ENCODE peak calls at places on chromosome 19, in ten cellular contexts. W, X, A, I, R, Z, K, S, N and L are unnamed samples.

GRCh38 chr19:40219721-40220276 is 1.6 kb upstream of the TTC9B start:
- DNase-seq in A (no peak), R (peak), I (no peak), W (no peak), S (no peak), N (no peak), X (peak), Z (no peak), K (peak), L (no peak)

GRCh38 chr19:18603958-18604819 is 2.4 kb downstream of the CRLF1 start:
- DNase-seq in R (no peak), X (no peak), W (no peak), S (no peak), N (no peak), Z (no peak), A (no peak), K (no peak), I (no peak), L (no peak)

GRCh38 chr19:39413903-39414608 is 1.6 kb downstream of the PLEKHG2 start:
- DNase-seq in Z (no peak), W (peak), X (no peak), K (peak), N (no peak), S (no peak), I (peak), R (peak), A (peak), L (no peak)

GRCh38 chr19:51317968-51318367 is 6.5 kb downstream of the IGLON5 start:
- DNase-seq in I (peak), A (no peak), R (no peak), W (no peak), N (no peak), Z (no peak), S (no peak), K (no peak), X (no peak), L (no peak)

GRCh38 chr19:16113727-16114126 is 2.0 kb downstream of the RAB8A start:
- DNase-seq in A (no peak), N (no peak), K (peak), Z (no peak), S (no peak), X (no peak), R (no peak), I (no peak), W (no peak), L (no peak)

GRCh38 chr19:9971341-9971897 is 35.1 kb upstream of the OLFM2 start:
- DNase-seq in K (no peak), A (no peak), R (no peak), S (no peak), N (no peak), X (no peak), I (no peak), Z (no peak), W (no peak), L (no peak)

GRCh38 chr19:14003279-14004051 is 2.7 kb downstream of the RFX1 start:
- DNase-seq in K (no peak), R (peak), W (no peak), X (no peak), S (no peak), Z (no peak), A (no peak), I (no peak), N (no peak), L (no peak)

GRCh38 chr19:45090034-45090433 is 2.9 kb upstream of the PPP1R37 start:
- DNase-seq in S (no peak), X (no peak), W (no peak), A (no peak), I (peak), K (no peak), Z (no peak), R (no peak), N (no peak), L (no peak)

GRCh38 chr19:33767898-33768413 is 28.7 kb upstream of the KCTD15 start:
- DNase-seq in S (no peak), Z (no peak), W (no peak), N (no peak), K (peak), I (no peak), X (no peak), R (peak), A (no peak), L (no peak)

GRCh38 chr19:11506101-11506555 is 489 bp upstream of the ZNF653 start:
- DNase-seq in X (no peak), Z (no peak), A (no peak), I (no peak), R (no peak), S (no peak), W (no peak), K (no peak), N (no peak), L (no peak)

GRCh38 chr19:51196181-51196580 is 28.7 kb upstream of the CD33 start:
- DNase-seq in N (no peak), A (no peak), I (no peak), X (no peak), R (no peak), S (no peak), K (peak), Z (no peak), W (no peak), L (peak)

GRCh38 chr19:13864513-13865242 is 12.3 kb upstream of the NANOS3 start:
- DNase-seq in R (no peak), N (peak), S (no peak), A (no peak), I (peak), Z (no peak), W (no peak), X (no peak), K (no peak), L (no peak)

GRCh38 chr19:1574763-1575162 is 6.6 kb upstream of the MEX3D start:
- DNase-seq in K (no peak), N (no peak), X (no peak), A (no peak), W (no peak), I (no peak), S (no peak), Z (no peak), R (no peak), L (no peak)

GRCh38 chr19:55653651-55654322 is 1.0 kb upstream of the U2AF2 start:
- DNase-seq in X (peak), K (peak), Z (peak), W (peak), N (peak), A (peak), R (peak), I (peak), S (peak), L (peak)

GRCh38 chr19:55654323-55654832 is 457 bp upstream of the U2AF2 start:
- DNase-seq in S (peak), W (peak), R (peak), Z (peak), I (peak), N (peak), A (peak), K (peak), X (peak), L (no peak)

GRCh38 chr19:55655648-55656040 is 809 bp downstream of the U2AF2 start:
- DNase-seq in K (no peak), W (no peak), S (no peak), R (no peak), X (no peak), Z (no peak), A (no peak), N (no peak), I (no peak), L (no peak)

GRCh38 chr19:55656552-55656951 is 1.7 kb downstream of the U2AF2 start:
- DNase-seq in W (no peak), S (no peak), N (no peak), A (no peak), I (no peak), R (no peak), Z (no peak), X (no peak), K (no peak), L (no peak)

DNA sequence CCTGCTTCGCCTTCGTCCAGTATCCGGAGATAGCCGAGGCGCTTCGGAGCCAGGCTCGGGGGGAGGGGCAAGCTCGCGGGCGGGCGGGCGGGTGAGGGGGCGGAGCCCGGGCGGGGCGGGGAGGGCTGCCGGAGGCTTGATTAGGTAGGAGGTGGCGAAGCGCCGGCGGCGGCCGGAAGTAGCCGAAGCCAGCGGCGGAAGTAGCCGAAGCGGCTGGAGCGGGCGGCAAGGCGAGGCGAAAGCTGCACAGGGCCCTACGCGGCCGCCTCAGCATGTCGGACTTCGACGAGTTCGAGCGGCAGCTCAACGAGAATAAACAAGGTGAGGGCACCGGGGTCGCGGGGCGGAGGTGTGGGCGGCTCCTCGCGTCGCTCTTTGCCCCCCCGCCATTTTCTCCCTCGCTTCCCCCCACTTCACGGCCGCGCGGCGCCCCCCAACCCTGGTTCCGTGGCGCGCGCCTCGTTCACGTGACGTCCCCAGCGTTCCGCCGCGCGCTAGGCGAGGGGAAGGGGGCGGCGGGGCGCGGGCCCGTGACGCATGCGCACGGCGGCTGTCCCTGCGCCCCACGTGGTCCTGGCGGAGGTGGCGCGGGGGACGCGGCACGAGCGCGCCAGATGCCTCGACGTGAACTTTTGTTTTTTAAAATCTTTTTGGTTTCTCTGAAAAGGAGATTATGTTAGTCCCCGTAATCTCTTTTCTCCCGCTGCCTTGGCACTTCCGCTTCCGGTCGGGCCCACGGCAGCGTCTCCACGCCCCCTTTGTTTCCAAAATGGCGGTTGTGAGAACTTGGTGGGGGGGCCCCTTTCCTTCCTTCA is at the start of gene U2AF2:
- DNase-seq in W (peak), Z (peak), X (peak), N (peak), S (peak), I (peak), R (peak), A (peak), K (peak), L (no peak)
- TF ChIP-seq POLR2A in W (peak), Z (peak), X (peak), N (peak), S (no peak), I (peak), R (peak), A (peak), K (peak), L (no peak)

GRCh38 chr19:36245210-36246005 is 30.5 kb downstream of the ZNF146 start:
- DNase-seq in W (no peak), A (no peak), K (no peak), S (no peak), X (no peak), I (no peak), R (no peak), N (no peak), Z (no peak), L (no peak)
- TF ChIP-seq POLR2AphosphoS5 in W (no peak), A (no peak), K (no peak), S (no peak), X (no peak), I (peak), R (no peak), N (no peak), Z (no peak), L (no peak)

DNA sequence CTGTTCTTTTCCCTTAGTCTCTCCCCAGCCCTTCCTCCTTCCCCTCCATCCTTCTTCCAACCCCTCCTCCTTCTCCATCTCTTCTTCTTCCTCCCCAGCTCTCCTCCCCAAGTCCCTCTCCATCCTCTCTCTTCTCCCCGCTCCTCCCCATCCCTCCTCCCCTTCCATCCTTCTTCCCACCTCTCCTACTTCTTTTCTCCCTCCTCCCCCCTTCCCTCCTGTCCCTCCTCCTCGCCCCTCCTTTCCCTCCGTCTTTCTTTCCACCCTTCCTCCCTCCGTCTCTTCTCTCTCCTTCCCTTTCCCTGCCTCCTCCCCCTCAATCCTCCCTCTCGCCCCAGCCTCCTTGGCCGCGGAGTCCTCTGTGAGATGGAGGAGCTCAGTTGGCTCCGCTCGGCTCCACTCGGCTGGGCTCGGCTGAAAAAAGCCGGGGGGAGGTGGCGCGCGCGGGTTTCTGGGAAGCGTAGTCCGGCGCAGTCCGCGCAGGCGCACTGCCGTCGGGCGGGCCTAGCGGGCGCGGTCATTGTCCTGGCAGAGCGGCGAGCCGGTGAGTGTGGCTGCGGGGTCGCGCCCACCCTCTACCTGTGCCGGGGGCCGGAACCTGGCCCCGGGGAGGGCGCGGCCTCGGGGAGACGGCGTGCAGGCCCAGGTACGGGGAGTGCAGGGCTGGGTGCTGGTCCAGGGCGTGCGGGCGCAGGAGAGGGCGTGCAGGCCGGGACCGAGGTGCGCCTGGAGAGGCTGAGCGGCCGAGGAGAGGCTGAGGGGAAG is at the start of gene ZNF71:
- DNase-seq in I (peak), Z (peak), A (peak), S (peak), X (no peak), W (peak), N (peak), K (peak), R (peak), L (no peak)
- TF ChIP-seq POLR2A in I (no peak), Z (no peak), A (no peak), S (no peak), X (no peak), W (no peak), N (no peak), K (no peak), R (no peak), L (no peak)

GRCh38 chr19:4981681-4981958 is 12.7 kb downstream of the KDM4B start:
- DNase-seq in N (no peak), W (no peak), S (no peak), R (no peak), I (no peak), A (no peak), Z (no peak), K (no peak), X (no peak), L (no peak)

GRCh38 chr19:4977299-4978174 is 8.6 kb downstream of the KDM4B start:
- DNase-seq in R (no peak), W (peak), Z (no peak), I (no peak), N (no peak), X (no peak), A (peak), S (peak), K (no peak), L (no peak)

GRCh38 chr19:4980087-4980486 is 11.2 kb downstream of the KDM4B start:
- DNase-seq in R (no peak), W (no peak), K (no peak), X (no peak), A (no peak), Z (no peak), S (no peak), I (no peak), N (no peak), L (no peak)

GRCh38 chr19:4980838-4981680 is 12.1 kb downstream of the KDM4B start:
- DNase-seq in R (no peak), K (no peak), A (no peak), S (no peak), Z (no peak), W (no peak), X (no peak), N (no peak), I (no peak), L (no peak)

DNA sequence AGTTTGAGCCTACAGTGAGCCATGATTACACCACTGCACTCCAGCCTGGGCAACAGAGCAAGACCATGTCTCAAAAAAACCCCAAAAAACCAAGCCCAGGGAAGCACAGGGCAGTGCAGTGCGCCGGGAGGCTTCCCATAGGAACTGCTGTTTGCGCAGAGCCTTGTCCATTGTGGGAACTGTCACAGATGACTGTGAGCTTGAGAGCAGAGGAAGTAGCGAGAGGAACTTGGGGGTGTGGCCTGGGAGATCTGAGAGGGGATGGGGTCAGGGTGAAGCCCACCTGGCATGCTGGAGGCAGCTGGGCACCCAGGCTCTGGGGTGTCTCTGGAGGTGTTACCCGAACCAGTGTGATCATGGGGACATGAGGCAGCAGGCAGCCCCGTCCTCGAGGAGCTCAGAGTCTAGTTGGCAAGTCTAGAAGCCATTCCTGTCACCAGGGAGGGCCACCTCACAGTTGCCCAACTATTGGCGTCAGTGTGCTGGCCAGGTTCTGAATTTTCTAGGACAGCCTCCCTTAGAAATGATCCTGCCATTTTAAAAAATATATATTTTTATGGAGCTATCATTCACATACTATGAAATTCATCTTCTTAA is 10.4 kb downstream of the KDM4B start:
- DNase-seq in W (no peak), R (no peak), S (no peak), X (no peak), K (no peak), I (no peak), A (no peak), N (no peak), Z (no peak), L (no peak)
- TF ChIP-seq POLR2AphosphoS5 in W (no peak), R (no peak), S (no peak), X (no peak), K (no peak), I (no peak), A (no peak), N (no peak), Z (no peak), L (no peak)

DNA sequence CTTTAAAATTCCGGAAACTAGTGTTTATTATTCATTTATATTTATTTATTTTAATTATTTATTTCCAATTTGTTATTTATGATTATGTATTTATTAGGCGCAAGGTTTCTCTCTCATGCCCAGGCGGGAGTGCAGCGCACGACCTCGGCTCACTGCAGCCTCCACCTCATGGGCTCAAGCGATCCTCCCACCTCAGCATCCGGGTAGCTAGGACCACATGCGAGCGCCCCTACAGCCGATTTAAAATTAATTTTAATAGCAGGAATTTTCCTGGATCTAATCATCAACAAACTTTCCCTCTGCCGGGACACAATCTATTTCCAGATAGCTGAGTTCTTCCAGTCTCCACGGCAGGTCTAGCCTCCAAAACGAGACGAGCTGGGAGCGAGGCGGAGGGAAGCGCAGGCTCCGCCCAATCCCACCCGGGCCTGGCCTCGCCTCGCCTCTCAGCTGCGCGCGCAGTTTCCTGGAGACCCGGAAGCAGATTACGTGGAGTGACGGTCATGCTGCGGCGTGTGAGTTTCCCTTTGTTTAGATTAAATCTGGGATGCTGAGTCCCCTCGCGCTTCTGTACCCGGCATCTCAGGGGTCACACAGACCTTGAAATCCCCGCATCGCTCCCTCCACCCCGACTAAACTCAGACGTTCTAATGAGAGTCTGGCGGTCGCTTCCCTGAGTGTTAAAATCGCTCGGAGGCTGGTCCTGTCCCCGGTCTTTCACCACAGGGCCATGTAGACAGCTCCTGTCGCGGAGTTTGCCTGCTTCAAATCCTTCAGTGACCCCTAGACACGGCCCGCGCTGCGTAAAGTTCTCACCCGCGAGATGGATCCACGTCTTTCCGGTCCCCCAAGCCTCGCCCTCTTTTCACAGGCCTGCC is at the start of gene ZNF880:
- DNase-seq in W (peak), R (peak), N (peak), X (no peak), A (peak), K (peak), I (peak), S (peak), Z (peak), L (peak)
- TF ChIP-seq POLR2A in W (peak), R (peak), N (no peak), X (no peak), A (peak), K (no peak), I (no peak), S (no peak), Z (peak), L (no peak)

DNA sequence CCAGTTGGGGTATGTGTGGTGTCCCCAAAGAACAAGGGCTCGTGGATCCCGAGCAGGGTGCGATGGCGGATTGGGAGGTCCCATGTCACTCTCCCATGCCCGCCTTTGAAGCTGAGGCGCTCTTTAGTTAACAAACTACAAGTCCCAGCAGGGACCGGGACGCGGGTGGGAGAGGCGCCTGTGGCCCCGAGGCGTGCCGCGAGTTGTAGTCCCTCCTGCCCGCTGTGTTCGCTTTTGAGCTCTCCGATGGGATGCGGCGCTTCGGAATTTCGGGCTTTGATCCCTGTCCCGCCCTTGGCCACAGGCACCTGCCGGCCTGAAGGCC is 10.9 kb downstream of the CYTH2 start:
- DNase-seq in I (peak), N (no peak), X (no peak), S (peak), K (no peak), A (no peak), R (peak), W (peak), Z (no peak), L (no peak)
- TF ChIP-seq POLR2AphosphoS5 in I (peak), N (peak), X (peak), S (peak), K (no peak), A (no peak), R (peak), W (peak), Z (no peak), L (no peak)

GRCh38 chr19:38309615-38310278 is 5.7 kb downstream of the C19orf33 start:
- DNase-seq in I (no peak), S (no peak), X (no peak), W (no peak), N (no peak), A (no peak), R (no peak), Z (no peak), K (no peak), L (no peak)
- TF ChIP-seq POLR2A in I (no peak), S (no peak), X (no peak), W (no peak), N (no peak), A (no peak), R (no peak), Z (no peak), K (no peak), L (no peak)

GRCh38 chr19:30342901-30343300 is 29.3 kb upstream of the ZNF536 start:
- DNase-seq in A (peak), S (no peak), W (no peak), Z (no peak), R (no peak), N (no peak), I (no peak), X (no peak), K (no peak), L (no peak)

GRCh38 chr19:30341646-30342201 is 30.5 kb upstream of the ZNF536 start:
- DNase-seq in Z (no peak), A (no peak), X (no peak), K (no peak), N (no peak), R (no peak), S (no peak), W (no peak), I (no peak), L (no peak)

GRCh38 chr19:30339624-30340525 is 32.3 kb upstream of the ZNF536 start:
- DNase-seq in R (no peak), Z (no peak), K (no peak), S (peak), N (no peak), I (no peak), A (peak), X (no peak), W (no peak), L (no peak)

GRCh38 chr19:30338878-30339623 is 33.1 kb upstream of the ZNF536 start:
- DNase-seq in X (no peak), Z (no peak), N (no peak), W (no peak), S (peak), A (peak), R (no peak), I (no peak), K (no peak), L (no peak)

GRCh38 chr19:30340724-30341595 is 31.2 kb upstream of the ZNF536 start:
- DNase-seq in A (no peak), N (no peak), I (no peak), W (no peak), R (no peak), K (no peak), S (peak), Z (no peak), X (no peak), L (no peak)
- TF ChIP-seq POLR2AphosphoS5 in A (no peak), N (no peak), I (no peak), W (no peak), R (no peak), K (no peak), S (no peak), Z (no peak), X (no peak), L (no peak)